ENCODE peak calls at places on chromosomes 3 and 15, in five cellular contexts. X, B, L, D and Z are unnamed samples.

GRCh38 chr15:77144492-77145070 is 73.7 kb upstream of the TSPAN3 start:
- DNase-seq in X (no peak), B (peak), L (no peak), D (no peak), Z (no peak)

GRCh38 chr3:170499562-170500156 is 81.0 kb downstream of the CLDN11 start:
- DNase-seq in X (no peak), B (peak), L (no peak), D (no peak), Z (no peak)

GRCh38 chr3:112976001-112976400 is 1.1 kb upstream of the CD200R1 start:
- DNase-seq in X (no peak), B (no peak), L (no peak), D (no peak), Z (no peak)

GRCh38 chr15:81410318-81410753 is 36.3 kb upstream of the TMC3 start:
- DNase-seq in X (no peak), B (peak), L (peak), D (peak), Z (no peak)

GRCh38 chr15:67018451-67018850 is 47.0 kb upstream of the SMAD3 start:
- DNase-seq in X (no peak), B (no peak), L (no peak), D (no peak), Z (no peak)

GRCh38 chr3:155317211-155317610 is 23.7 kb upstream of the STRIT1 start:
- DNase-seq in X (no peak), B (no peak), L (no peak), D (no peak), Z (no peak)

GRCh38 chr3:71432044-71432970 is 151.2 kb downstream of the FOXP1 start:
- DNase-seq in X (no peak), B (no peak), L (no peak), D (no peak), Z (no peak)

GRCh38 chr3:127162947-127163645 is 29.8 kb upstream of the PRR23E start:
- DNase-seq in X (no peak), B (peak), L (no peak), D (no peak), Z (no peak)

GRCh38 chr3:59286791-59287531 is 237.1 kb upstream of the CFAP20DC start:
- DNase-seq in X (peak), B (no peak), L (no peak), D (no peak), Z (no peak)

GRCh38 chr3:20039082-20039764 is 1.0 kb upstream of the KAT2B start:
- DNase-seq in X (no peak), B (no peak), L (no peak), D (no peak), Z (no peak)

GRCh38 chr15:59892995-59893394 is 111.1 kb upstream of the FOXB1 start:
- DNase-seq in X (no peak), B (peak), L (no peak), D (no peak), Z (no peak)

GRCh38 chr3:113531826-113532697 is at the start of gene SIDT1:
- DNase-seq in X (peak), B (no peak), L (no peak), D (peak), Z (peak)

GRCh38 chr3:117054551-117054950 is 345.0 kb downstream of the TUSC7 start:
- DNase-seq in X (no peak), B (no peak), L (no peak), D (no peak), Z (no peak)

GRCh38 chr3:146052791-146053310 is 108.1 kb downstream of the PLOD2 start:
- DNase-seq in X (no peak), B (no peak), L (no peak), D (no peak), Z (no peak)

GRCh38 chr3:53846134-53846850 is at the start of the genes CHDH and IL17RB:
- DNase-seq in X (peak), B (peak), L (no peak), D (no peak), Z (peak)

GRCh38 chr3:113746955-113747718 is at the start of gene ATP6V1A:
- DNase-seq in X (peak), B (peak), L (no peak), D (peak), Z (peak)

GRCh38 chr3:69505770-69506407 is 120.0 kb upstream of the FRMD4B start:
- DNase-seq in X (no peak), B (peak), L (peak), D (no peak), Z (no peak)

GRCh38 chr3:102225407-102226132 is 209.2 kb upstream of the ZPLD1 start:
- DNase-seq in X (no peak), B (no peak), L (peak), D (no peak), Z (no peak)

GRCh38 chr15:61857169-61857829 is 202.9 kb downstream of the VPS13C start:
- DNase-seq in X (no peak), B (no peak), L (no peak), D (no peak), Z (no peak)

GRCh38 chr15:65626856-65627255 is 5.1 kb downstream of the SLC24A1 start:
- DNase-seq in X (no peak), B (no peak), L (no peak), D (no peak), Z (no peak)

GRCh38 chr3:50603261-50604109 is 8.1 kb downstream of the CISH start:
- DNase-seq in X (no peak), B (no peak), L (no peak), D (no peak), Z (no peak)

GRCh38 chr3:12383218-12383617 is 94.3 kb downstream of the PPARG start:
- DNase-seq in X (no peak), B (no peak), L (no peak), D (no peak), Z (no peak)

GRCh38 chr15:90074023-90074422 is 28.2 kb downstream of the IDH2 start:
- DNase-seq in X (no peak), B (no peak), L (no peak), D (no peak), Z (no peak)

GRCh38 chr3:40962721-40963120 is 236.6 kb upstream of the CTNNB1 start:
- DNase-seq in X (no peak), B (no peak), L (no peak), D (no peak), Z (no peak)

GRCh38 chr15:72086010-72086697 is 31.8 kb downstream of the MYO9A start:
- DNase-seq in X (no peak), B (no peak), L (no peak), D (no peak), Z (no peak)

GRCh38 chr15:94027571-94027970 is 203.8 kb upstream of the MCTP2 start:
- DNase-seq in X (no peak), B (no peak), L (no peak), D (no peak), Z (no peak)

GRCh38 chr15:95459288-95459687 is 871.2 kb upstream of the NR2F2 start:
- DNase-seq in X (no peak), B (no peak), L (no peak), D (no peak), Z (no peak)

GRCh38 chr15:70271422-70272088 is 173.8 kb upstream of the TLE3 start:
- DNase-seq in X (no peak), B (peak), L (no peak), D (no peak), Z (no peak)